ENCODE peak calls at places on chromosome 11, in six cellular contexts. G is GOT3; K is activated T-helper 1 cell treated with anti-CD3 and anti-CD28 coated beads, Interleukin-2, amount 50 U/mL, for 16 hours; C is LoVo; U is anterior cingulate cortex; L is left ventricle myocardium superior. M is an unnamed sample.

GRCh38 chr11:95835768-95836488 is 45.6 kb downstream of the CEP57 start:
- DNase-seq in U (peak; percentile 39), G (no peak), L (peak; percentile 28), C (peak; percentile 75), K (peak; percentile 29), M (peak; percentile 63)

GRCh38 chr11:44607987-44608386 is 42.5 kb downstream of the CD82 start:
- DNase-seq in L (no peak), C (no peak), G (no peak), K (no peak), U (no peak), M (no peak)

GRCh38 chr11:66686801-66687750 is 9.4 kb upstream of the RBM4B start:
- DNase-seq in G (no peak), K (no peak), U (no peak), C (no peak), L (no peak), M (no peak)

GRCh38 chr11:68839953-68840641 is 1.6 kb downstream of the CPT1A start:
- DNase-seq in K (no peak), U (no peak), G (no peak), L (no peak), C (no peak), M (no peak)

GRCh38 chr11:99589771-99590170 is 569.0 kb downstream of the CNTN5 start:
- DNase-seq in U (no peak), L (no peak), G (no peak), K (no peak), C (no peak), M (no peak)

GRCh38 chr11:35515224-35515623 is 10.2 kb downstream of the PAMR1 start:
- DNase-seq in C (no peak), L (no peak), U (no peak), G (no peak), K (no peak), M (no peak)

GRCh38 chr11:103887001-103887680 is 149.3 kb upstream of the DDI1 start:
- DNase-seq in C (no peak), L (no peak), U (peak; percentile 56), K (no peak), G (no peak), M (no peak)

GRCh38 chr11:77038825-77039326 is 4.7 kb downstream of the B3GNT6 start:
- DNase-seq in L (no peak), C (no peak), G (no peak), K (no peak), U (no peak), M (no peak)

GRCh38 chr11:73257342-73258103 is 14.6 kb upstream of the P2RY6 start:
- DNase-seq in L (no peak), K (no peak), C (peak; percentile 32), G (peak; percentile 72), U (no peak), M (peak; percentile 27)

GRCh38 chr11:65045061-65045460 is 4.1 kb downstream of the SAC3D1 start:
- DNase-seq in U (no peak), K (no peak), L (no peak), G (no peak), C (no peak), M (no peak)

GRCh38 chr11:9688716-9689511 is 25.0 kb downstream of the SWAP70 start:
- DNase-seq in G (no peak), C (no peak), L (no peak), K (no peak), U (peak; percentile 71), M (no peak)

GRCh38 chr11:13137778-13138400 is 128.8 kb downstream of the RASSF10 start:
- DNase-seq in K (no peak), U (no peak), L (no peak), C (no peak), G (no peak), M (no peak)

GRCh38 chr11:109772846-109773400 is 320.3 kb upstream of the ZC3H12C start:
- DNase-seq in L (no peak), U (no peak), K (no peak), C (no peak), G (no peak), M (no peak)

GRCh38 chr11:8038393-8038792 is 42.6 kb upstream of the TUB start:
- DNase-seq in K (no peak), G (no peak), C (no peak), U (no peak), L (peak; percentile 15), M (no peak)

GRCh38 chr11:73206751-73207280 is 11.3 kb upstream of the P2RY2 start:
- DNase-seq in L (no peak), K (no peak), U (no peak), C (no peak), G (no peak), M (no peak)

GRCh38 chr11:6988506-6988905 is 31.6 kb downstream of the ZNF214 start:
- DNase-seq in K (no peak), U (no peak), C (no peak), L (no peak), G (no peak), M (no peak)

GRCh38 chr11:106076421-106076922 is 675 bp downstream of the KBTBD3 start:
- DNase-seq in G (no peak), K (no peak), L (peak; percentile 21), C (no peak), U (peak; percentile 60), M (no peak)

GRCh38 chr11:71432761-71433647 is 15.2 kb downstream of the DHCR7 start:
- DNase-seq in G (no peak), U (peak; percentile 82), L (no peak), C (no peak), K (no peak), M (no peak)

GRCh38 chr11:86719781-86720463 is 47.5 kb upstream of the ME3 start:
- DNase-seq in K (no peak), U (no peak), L (no peak), C (peak; percentile 39), G (no peak), M (no peak)

GRCh38 chr11:61683961-61684869 is 4.0 kb downstream of the DAGLA start:
- DNase-seq in L (no peak), C (no peak), K (no peak), G (no peak), U (no peak), M (no peak)

GRCh38 chr11:92251980-92252379 is 27.4 kb downstream of the FAT3 start:
- DNase-seq in L (no peak), U (no peak), G (no peak), K (no peak), C (no peak), M (no peak)

GRCh38 chr11:71210861-71211260 is 41.5 kb downstream of the SHANK2 start:
- DNase-seq in K (no peak), G (no peak), L (no peak), C (no peak), U (no peak), M (no peak)

GRCh38 chr11:16193897-16194381 is 162.4 kb downstream of the SOX6 start:
- DNase-seq in G (no peak), L (no peak), K (no peak), U (no peak), C (no peak), M (no peak)

GRCh38 chr11:64834723-64835615 is 9.5 kb downstream of the CDC42BPG start:
- DNase-seq in K (no peak), L (no peak), G (no peak), C (peak; percentile 49), U (no peak), M (no peak)

GRCh38 chr11:77278595-77279506 is 22.6 kb downstream of the GDPD4 start:
- DNase-seq in G (no peak), C (no peak), K (no peak), L (no peak), U (no peak), M (no peak)

GRCh38 chr11:64534950-64535349 is 56.1 kb upstream of the SLC22A12 start:
- DNase-seq in G (no peak), K (no peak), U (no peak), L (no peak), C (no peak), M (no peak)

GRCh38 chr11:11995601-11996000 is 12.8 kb downstream of the DKK3 start:
- DNase-seq in C (no peak), K (no peak), U (no peak), G (no peak), L (no peak), M (no peak)

GRCh38 chr11:73244589-73245240 is 26.6 kb downstream of the P2RY2 start:
- DNase-seq in C (no peak), K (no peak), G (no peak), L (no peak), U (no peak), M (no peak)

GRCh38 chr11:83007909-83008580 is 63.7 kb downstream of the RAB30 start:
- DNase-seq in L (peak; percentile 66), G (no peak), U (peak; percentile 36), K (no peak), C (no peak), M (no peak)

GRCh38 chr11:45301537-45302246 is 15.6 kb upstream of the SYT13 start:
- DNase-seq in L (no peak), U (no peak), K (no peak), C (no peak), G (no peak), M (no peak)

GRCh38 chr11:33534575-33534974 is 166.1 kb downstream of the C11orf91 start:
- DNase-seq in K (no peak), L (no peak), U (no peak), C (no peak), G (no peak), M (no peak)

GRCh38 chr11:1148752-1149180 is 9.0 kb upstream of the MUC5AC start:
- DNase-seq in C (no peak), U (no peak), L (no peak), K (no peak), G (no peak), M (no peak)

GRCh38 chr11:3124821-3125220 is 40.3 kb downstream of the OSBPL5 start:
- DNase-seq in K (no peak), G (no peak), L (peak; percentile 23), C (no peak), U (no peak), M (no peak)